ENCODE peak calls at places on chromosomes 13 and 19, in four cellular contexts. K is H1, G is K562, C is GM12878. A is an unnamed sample.

GRCh38 chr19:43784251-43784980 is 3.6 kb upstream of the KCNN4 start:
- DNase-seq in G (peak), C (no peak), K (no peak), A (peak)

GRCh38 chr19:4652075-4652474 is 12.8 kb downstream of the TNFAIP8L1 start:
- DNase-seq in G (no peak), C (no peak), K (no peak), A (no peak)

GRCh38 chr19:18659281-18660050 is 22.6 kb downstream of the KLHL26 start:
- DNase-seq in G (no peak), C (no peak), K (no peak), A (no peak)

GRCh38 chr13:23960566-23961156 is 63.4 kb upstream of the C1QTNF9B start:
- DNase-seq in K (no peak), C (no peak), G (no peak), A (peak)

GRCh38 chr19:12766051-12766521 is 9.3 kb downstream of the HOOK2 start:
- DNase-seq in C (no peak), G (peak), K (no peak), A (peak)

GRCh38 chr19:49716154-49716553 is 25.2 kb downstream of the CPT1C start:
- DNase-seq in K (no peak), G (no peak), C (no peak), A (no peak)

GRCh38 chr19:32406161-32407003 is 812 bp downstream of the DPY19L3 start:
- DNase-seq in C (no peak), G (no peak), K (no peak), A (no peak)

GRCh38 chr19:47561440-47562045 is 11.4 kb downstream of the ZNF541 start:
- DNase-seq in C (no peak), K (no peak), G (no peak), A (no peak)

GRCh38 chr19:34345934-34346333 is 19.1 kb upstream of the GPI start:
- DNase-seq in K (peak), G (peak), C (no peak), A (peak)

GRCh38 chr13:58926858-58927257 is 1236.9 kb downstream of the DIAPH3 start:
- DNase-seq in G (no peak), C (no peak), K (no peak), A (no peak)

GRCh38 chr13:58919551-58919950 is 1244.2 kb downstream of the DIAPH3 start:
- DNase-seq in G (no peak), K (no peak), C (no peak), A (no peak)

GRCh38 chr13:58921129-58921528 is 1242.6 kb downstream of the DIAPH3 start:
- DNase-seq in G (no peak), C (no peak), K (no peak), A (no peak)
- TF ChIP-seq CHD1 in G (no peak), C (no peak), K (no peak), A (no peak)

DNA sequence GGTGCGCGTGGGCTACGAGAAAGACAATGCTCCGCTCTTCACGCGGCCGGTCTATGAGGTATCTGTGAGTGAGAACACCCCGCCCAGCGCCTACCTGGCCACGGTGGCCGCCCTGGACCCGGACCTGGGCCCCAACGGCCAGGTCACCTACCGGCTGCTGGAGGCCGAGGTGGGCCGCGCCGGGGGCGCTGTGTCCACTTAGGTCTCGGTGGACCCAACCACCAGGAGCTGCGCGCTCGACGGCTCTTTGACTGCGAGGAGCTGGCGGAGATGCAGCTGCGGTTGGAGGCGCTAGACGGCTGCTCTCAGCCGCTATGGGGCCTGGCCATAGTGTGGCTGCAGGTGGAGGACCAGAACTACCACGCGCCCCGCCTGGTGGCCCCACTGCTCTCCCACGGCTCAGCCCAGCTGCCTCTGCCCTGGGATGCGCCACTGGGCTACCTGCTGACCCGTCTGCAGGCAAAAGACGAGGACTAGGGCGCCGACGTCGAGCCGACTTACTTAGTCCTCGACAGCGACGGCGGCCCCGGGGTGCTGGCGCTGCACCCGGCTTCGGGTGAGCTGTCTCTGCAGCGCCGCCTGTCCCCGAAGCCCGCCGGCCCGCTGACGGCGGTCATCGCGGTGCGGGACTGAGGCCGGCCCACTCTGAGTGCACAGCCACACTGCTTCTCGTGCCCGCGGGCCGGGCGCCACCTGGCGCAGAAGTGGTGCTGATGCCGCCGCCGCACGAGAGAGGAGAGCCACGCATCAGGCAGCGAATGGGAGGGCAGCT is 173.0 kb downstream of the OLFM4 start:
- DNase-seq in C (no peak), G (no peak), K (no peak), A (no peak)
- TF ChIP-seq RFX5 in C (no peak), G (no peak), K (no peak), A (no peak)

DNA sequence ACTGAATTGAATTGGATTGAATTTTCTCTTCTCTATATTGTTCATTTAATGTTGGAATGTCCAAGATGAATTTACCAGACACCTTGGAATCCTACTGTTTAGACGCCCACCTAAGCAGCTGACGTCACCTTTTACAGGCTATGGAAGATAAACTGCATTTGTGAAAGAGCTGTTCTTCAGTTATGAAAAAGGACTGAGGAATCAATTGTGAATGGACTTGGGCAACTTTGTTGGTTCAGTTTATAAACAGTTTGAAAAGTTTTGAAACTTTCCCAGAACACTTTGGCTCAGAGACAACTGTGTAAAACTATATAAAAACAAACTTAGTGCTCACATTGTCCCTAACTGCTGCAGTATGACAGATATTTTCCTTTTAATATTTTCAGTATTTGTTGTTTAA is 590.8 kb upstream of the SPRY2 start:
- DNase-seq in K (no peak), G (no peak), C (no peak), A (no peak)
- TF ChIP-seq CHD1 in K (no peak), G (no peak), C (no peak), A (no peak)

DNA sequence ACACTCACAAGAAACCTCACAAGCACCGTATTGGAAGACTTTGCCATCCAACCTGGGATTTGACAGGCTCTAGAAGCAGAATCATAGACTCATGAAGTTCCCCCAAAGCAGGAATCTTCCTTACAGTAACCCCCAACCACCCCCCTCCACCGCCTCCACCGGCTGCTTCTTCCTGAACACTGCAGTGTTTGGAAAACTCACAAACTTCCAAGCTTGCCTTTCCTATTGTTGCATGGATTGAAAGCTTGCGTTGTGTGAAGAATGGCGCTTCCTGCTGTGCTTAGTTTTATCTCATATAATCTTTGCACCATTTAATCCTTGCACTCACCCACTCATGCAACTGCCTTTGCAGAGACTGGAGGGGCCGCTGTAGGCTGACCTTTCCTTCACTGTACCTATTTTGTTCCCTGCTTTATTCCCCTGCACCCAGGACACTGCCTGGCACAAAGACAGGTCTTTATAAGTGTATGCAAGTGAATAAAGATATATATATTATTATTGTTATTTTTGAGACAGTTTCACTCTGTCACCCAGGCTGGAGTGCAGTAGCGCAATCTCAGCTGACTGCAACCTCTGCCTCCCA is 3.7 kb downstream of the ALOX5AP start:
- DNase-seq in K (no peak), C (no peak), G (no peak), A (no peak)
- TF ChIP-seq RFX5 in K (no peak), C (no peak), G (no peak), A (no peak)

A was measured in IMR-90.